ENCODE peak calls at places on chromosomes 2 and 18, in seven cellular contexts. G is astrocyte of the spinal cord; I is activated naive CD8-positive, alpha-beta T cell treated with anti-CD3 and anti-CD28 coated beads for 36 hours; F is HTR-8/SVneo; V is occipital lobe; H is GM04504; W is activated CD4-positive, alpha-beta T cell treated with anti-CD3 and anti-CD28 coated beads, Interleukin-2, amount 10 ng/mL, durations not matched to agents 24 days and 14 days. S is an unnamed sample.

GRCh38 chr2:1800716-1801388 is 56.5 kb upstream of the PXDN start:
- DNase-seq in H (no peak), W (no peak), F (no peak), V (no peak), G (no peak), I (no peak), S (no peak)

GRCh38 chr2:85057236-85057635 is 76.0 kb upstream of the TCF7L1 start:
- DNase-seq in G (no peak), H (no peak), F (no peak), I (no peak), W (peak; percentile 65), V (no peak), S (no peak)

GRCh38 chr2:102473020-102473419 is at the start of gene SLC9A4:
- DNase-seq in I (peak; percentile 33), W (peak; percentile 85), V (no peak), H (peak; percentile 7), G (peak; percentile 45), F (peak; percentile 17), S (no peak)

GRCh38 chr18:12376034-12376717 is 851 bp downstream of the AFG3L2 start:
- DNase-seq in F (no peak), G (no peak), I (no peak), W (no peak), V (no peak), H (no peak), S (no peak)

GRCh38 chr18:78876868-78877267 is 102.8 kb upstream of the SALL3 start:
- DNase-seq in I (no peak), H (no peak), V (no peak), W (no peak), F (no peak), G (no peak), S (no peak)

GRCh38 chr2:168116448-168116847 is 130.9 kb downstream of the STK39 start:
- DNase-seq in G (peak; percentile 18), F (no peak), V (no peak), I (no peak), H (no peak), W (no peak), S (no peak)

GRCh38 chr2:237075749-237076599 is 9.7 kb upstream of the COPS8 start:
- DNase-seq in V (no peak), W (no peak), H (no peak), F (no peak), G (no peak), I (no peak), S (no peak)

GRCh38 chr2:715847-716573 is 38.8 kb upstream of the TMEM18 start:
- DNase-seq in H (no peak), W (peak; percentile 49), I (no peak), V (no peak), F (peak; percentile 49), G (peak; percentile 24), S (no peak)

GRCh38 chr2:158414538-158414937 is 42.0 kb downstream of the CCDC148 start:
- DNase-seq in W (no peak), V (no peak), G (peak; percentile 39), H (no peak), I (no peak), F (no peak), S (no peak)

GRCh38 chr2:221589696-221590095 is 17.6 kb upstream of the EPHA4 start:
- DNase-seq in G (no peak), H (no peak), W (no peak), I (no peak), F (no peak), V (no peak), S (no peak)

GRCh38 chr18:57976230-57976773 is 67.7 kb upstream of the NEDD4L start:
- DNase-seq in I (no peak), G (no peak), F (no peak), H (no peak), W (no peak), V (no peak), S (no peak)

GRCh38 chr2:45067859-45068642 is 58.8 kb upstream of the SIX2 start:
- DNase-seq in V (no peak), I (no peak), G (no peak), F (peak; percentile 50), W (no peak), H (peak; percentile 17), S (peak; percentile 11)

GRCh38 chr2:43131890-43132522 is 94.4 kb downstream of the ZFP36L2 start:
- DNase-seq in V (no peak), I (no peak), F (no peak), H (no peak), W (peak; percentile 71), G (no peak), S (no peak)

GRCh38 chr2:207531024-207531411 is 1.3 kb downstream of the CREB1 start:
- DNase-seq in F (no peak), G (no peak), W (peak; percentile 79), V (no peak), I (peak; percentile 43), H (no peak), S (no peak)

GRCh38 chr18:78196280-78196679 is 783.3 kb upstream of the SALL3 start:
- DNase-seq in H (no peak), V (no peak), F (no peak), I (no peak), W (no peak), G (no peak), S (no peak)

GRCh38 chr2:94986392-94986963 is 39.0 kb upstream of the MAL start:
- DNase-seq in V (peak; percentile 12), W (peak; percentile 85), F (peak; percentile 88), G (peak; percentile 64), I (peak; percentile 33), H (peak; percentile 34), S (peak; percentile 29)

GRCh38 chr2:88126772-88127637 is 857 bp downstream of the FABP1 start:
- DNase-seq in G (no peak), F (no peak), V (no peak), W (no peak), H (no peak), I (no peak), S (no peak)